ENCODE peak calls at places on chromosomes 13 and 19, in six cellular contexts. Q, X, N, V, B and M are unnamed samples.

GRCh38 chr19:2552859-2553258 is 76.9 kb downstream of the GADD45B start:
- DNase-seq in Q (peak), N (no peak), V (peak), B (no peak), X (no peak), M (no peak)

GRCh38 chr19:7515091-7515470 is 822 bp upstream of the ZNF358 start:
- DNase-seq in N (no peak), B (no peak), Q (no peak), V (peak), X (peak), M (peak)

GRCh38 chr13:45863716-45864590 is 12.4 kb upstream of the SIAH3 start:
- DNase-seq in B (no peak), X (no peak), N (no peak), V (no peak), Q (no peak), M (no peak)

GRCh38 chr19:1039646-1040475 is at the start of gene ABCA7:
- DNase-seq in B (peak), N (peak), X (peak), V (peak), Q (peak), M (peak)

GRCh38 chr19:29266603-29267002 is 53.7 kb upstream of the UQCRFS1 start:
- DNase-seq in V (no peak), B (no peak), X (no peak), Q (peak), N (no peak), M (no peak)

GRCh38 chr19:32824136-32824835 is 45.3 kb downstream of the SLC7A9 start:
- DNase-seq in V (no peak), X (no peak), Q (no peak), B (no peak), N (no peak), M (no peak)

GRCh38 chr13:98977568-98978270 is at the start of gene DOCK9:
- DNase-seq in B (no peak), N (no peak), X (peak), V (no peak), Q (peak), M (peak)

GRCh38 chr19:48926909-48927308 is 6.6 kb upstream of the DHDH start:
- DNase-seq in N (no peak), Q (peak), B (peak), X (peak), V (peak), M (peak)

GRCh38 chr19:58450836-58451357 is 525 bp upstream of the ZNF324B start:
- DNase-seq in Q (no peak), V (no peak), B (no peak), X (no peak), N (no peak), M (no peak)

GRCh38 chr19:53432088-53432661 is 391 bp downstream of the ZNF761 start:
- DNase-seq in V (no peak), X (peak), N (peak), B (no peak), Q (peak), M (peak)

GRCh38 chr19:18422530-18423191 is 3.5 kb downstream of the SSBP4 start:
- DNase-seq in Q (no peak), B (no peak), X (no peak), V (no peak), N (no peak), M (no peak)